ENCODE peak calls at places on chromosomes 1 and 21, in seven cellular contexts. O is Panc1, V is lower lobe of right lung, P is PC-3, Y is PC-9, T is AG04449, U is fibroblast of villous mesenchyme. D is an unnamed sample.

GRCh38 chr1:99645699-99646531 is at the start of gene PALMD:
- DNase-seq in O (no peak), V (peak), P (peak), Y (peak), T (no peak), U (no peak), D (no peak)

GRCh38 chr1:228307218-228308023 is 99.2 kb downstream of the TRIM11 start:
- DNase-seq in O (no peak), V (peak), P (no peak), Y (no peak), T (no peak), U (no peak), D (peak)

GRCh38 chr21:17679002-17679600 is 66.4 kb upstream of the BTG3 start:
- DNase-seq in O (peak), V (no peak), P (peak), Y (no peak), T (peak), U (peak), D (no peak)

GRCh38 chr1:175822575-175822974 is 79.2 kb upstream of the TNR start:
- DNase-seq in O (no peak), V (no peak), P (peak), Y (no peak), T (no peak), U (peak), D (no peak)

GRCh38 chr1:6352138-6352563 is 41.4 kb downstream of the ACOT7 start:
- DNase-seq in O (no peak), V (no peak), P (peak), Y (peak), T (no peak), U (no peak), D (no peak)

GRCh38 chr1:120133228-120133927 is 42.9 kb downstream of the SEC22B start:
- DNase-seq in O (no peak), V (no peak), P (no peak), Y (no peak), T (no peak), U (no peak), D (no peak)

GRCh38 chr1:234607091-234608025 is 2.6 kb downstream of the IRF2BP2 start:
- DNase-seq in O (no peak), V (peak), P (peak), Y (no peak), T (no peak), U (peak), D (no peak)

GRCh38 chr1:38028105-38028591 is 15.6 kb downstream of the UTP11 start:
- DNase-seq in O (no peak), V (no peak), P (peak), Y (no peak), T (no peak), U (no peak), D (no peak)

GRCh38 chr21:36922861-36923260 is 43.6 kb downstream of the HLCS start:
- DNase-seq in O (no peak), V (no peak), P (no peak), Y (no peak), T (no peak), U (no peak), D (no peak)

GRCh38 chr1:155071701-155072100 is 6.9 kb upstream of the EFNA3 start:
- DNase-seq in O (no peak), V (no peak), P (no peak), Y (no peak), T (no peak), U (no peak), D (no peak)

GRCh38 chr1:30822966-30823581 is 65.5 kb upstream of the LAPTM5 start:
- DNase-seq in O (no peak), V (no peak), P (peak), Y (peak), T (no peak), U (no peak), D (no peak)

GRCh38 chr1:63887809-63888208 is 114.0 kb downstream of the ROR1 start:
- DNase-seq in O (no peak), V (no peak), P (no peak), Y (no peak), T (no peak), U (no peak), D (no peak)

GRCh38 chr1:62962794-62963776 is 179.2 kb downstream of the ATG4C start:
- DNase-seq in O (peak), V (no peak), P (peak), Y (peak), T (no peak), U (peak), D (no peak)

GRCh38 chr1:230743874-230744273 is 3.3 kb upstream of the CAPN9 start:
- DNase-seq in O (no peak), V (no peak), P (no peak), Y (no peak), T (no peak), U (no peak), D (peak)

GRCh38 chr1:36330940-36331339 is 7.5 kb upstream of the EVA1B start:
- DNase-seq in O (no peak), V (no peak), P (no peak), Y (no peak), T (no peak), U (no peak), D (no peak)

GRCh38 chr21:34008618-34009017 is 64.8 kb upstream of the MRPS6 start:
- DNase-seq in O (no peak), V (no peak), P (no peak), Y (no peak), T (no peak), U (peak), D (no peak)

GRCh38 chr1:30684259-30684658 is 39.1 kb downstream of the MATN1 start:
- DNase-seq in O (no peak), V (no peak), P (no peak), Y (no peak), T (no peak), U (no peak), D (no peak)

DNA sequence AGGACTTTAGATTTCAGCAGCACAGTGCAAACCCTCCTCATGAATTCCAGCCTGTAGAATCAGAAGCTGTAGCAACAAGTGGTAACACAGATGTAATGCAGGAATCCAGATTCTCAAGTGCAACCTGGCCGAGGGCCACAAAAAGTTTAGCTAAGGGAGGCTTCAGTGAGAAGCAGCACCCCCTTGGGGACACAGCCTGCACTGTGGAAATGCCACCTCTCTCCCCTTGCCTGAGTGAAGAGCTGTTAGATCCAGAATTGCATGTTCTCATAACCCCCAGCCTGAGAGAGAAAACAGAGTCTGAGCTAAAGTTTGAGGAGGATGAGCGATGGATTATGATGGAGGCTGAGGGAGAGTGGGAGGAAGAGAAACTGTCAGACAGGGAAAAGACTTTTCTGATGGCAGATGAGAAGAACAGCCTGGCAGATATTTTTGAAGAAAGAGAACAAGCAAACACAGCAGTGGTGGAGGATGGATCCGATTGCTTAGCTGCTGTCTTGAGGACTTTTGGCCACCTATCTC is 80.5 kb upstream of the BMP8A start:
- DNase-seq in O (no peak), V (peak), P (peak), Y (peak), T (peak), U (peak), D (peak)
- H3K4me3 ChIP-seq in O (peak), V (peak), P (peak), Y (peak), T (peak), U (peak), D (peak)

DNA sequence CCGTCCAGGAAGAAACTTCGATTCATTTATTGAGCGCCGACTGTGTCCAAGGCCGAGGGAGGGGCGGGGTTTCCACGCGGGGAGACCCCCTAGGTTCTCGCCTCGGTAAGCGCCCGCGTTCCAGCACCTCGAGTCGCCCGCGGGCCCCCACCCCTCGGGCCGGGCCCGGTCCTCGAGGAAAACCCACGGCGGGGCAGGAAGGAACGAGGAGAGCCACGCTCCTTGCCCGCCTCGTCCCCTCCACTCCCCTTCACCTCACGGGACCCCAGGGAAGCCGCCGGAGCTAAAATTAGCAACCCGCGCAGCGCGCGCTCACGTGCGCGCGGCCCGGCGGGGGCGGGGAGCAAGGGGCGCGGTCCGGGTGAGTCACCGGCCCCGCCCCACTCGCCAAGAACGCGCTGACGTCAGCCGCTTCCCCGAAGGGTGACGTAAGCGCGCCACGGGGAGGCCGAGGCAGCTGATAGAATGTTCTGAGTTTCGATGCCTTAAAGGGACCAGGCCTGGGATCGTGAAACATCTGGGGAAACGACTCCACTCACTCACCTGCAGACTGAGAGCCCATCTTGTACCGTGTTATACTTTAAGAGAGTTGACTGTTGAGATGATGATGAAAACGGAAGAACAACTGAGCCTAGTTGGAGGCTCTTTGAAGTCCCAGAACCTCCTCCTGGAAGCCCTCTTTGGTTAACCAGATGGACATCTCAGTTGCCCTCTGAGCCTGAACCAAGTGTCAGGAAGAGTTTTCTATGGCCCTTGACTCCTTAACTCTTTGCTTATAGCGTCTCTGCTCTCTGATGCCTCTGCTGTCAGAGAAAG is 49.7 kb upstream of the ATF3 start:
- DNase-seq in O (peak), V (peak), P (peak), Y (peak), T (peak), U (peak), D (peak)
- TF ChIP-seq CTCF in O (no peak), V (no peak), P (peak), Y (no peak), T (no peak), U (no peak), D (no peak)

GRCh38 chr21:41477641-41478318 is 30.2 kb downstream of the TMPRSS2 start:
- DNase-seq in O (no peak), V (no peak), P (no peak), Y (peak), T (no peak), U (no peak), D (no peak)
- H3K4me3 ChIP-seq in O (no peak), V (no peak), P (no peak), Y (no peak), T (no peak), U (no peak), D (no peak)

GRCh38 chr1:83860506-83861221 is 138.3 kb downstream of the TTLL7 start:
- DNase-seq in O (peak), V (peak), P (peak), Y (peak), T (no peak), U (peak), D (peak)

GRCh38 chr1:83856381-83856780 is 142.6 kb downstream of the TTLL7 start:
- DNase-seq in O (no peak), V (no peak), P (no peak), Y (no peak), T (no peak), U (no peak), D (no peak)

GRCh38 chr1:83854456-83854855 is 144.5 kb downstream of the TTLL7 start:
- DNase-seq in O (no peak), V (no peak), P (no peak), Y (no peak), T (no peak), U (no peak), D (no peak)

GRCh38 chr1:83857705-83858104 is 141.2 kb downstream of the TTLL7 start:
- DNase-seq in O (no peak), V (no peak), P (no peak), Y (no peak), T (no peak), U (no peak), D (no peak)

DNA sequence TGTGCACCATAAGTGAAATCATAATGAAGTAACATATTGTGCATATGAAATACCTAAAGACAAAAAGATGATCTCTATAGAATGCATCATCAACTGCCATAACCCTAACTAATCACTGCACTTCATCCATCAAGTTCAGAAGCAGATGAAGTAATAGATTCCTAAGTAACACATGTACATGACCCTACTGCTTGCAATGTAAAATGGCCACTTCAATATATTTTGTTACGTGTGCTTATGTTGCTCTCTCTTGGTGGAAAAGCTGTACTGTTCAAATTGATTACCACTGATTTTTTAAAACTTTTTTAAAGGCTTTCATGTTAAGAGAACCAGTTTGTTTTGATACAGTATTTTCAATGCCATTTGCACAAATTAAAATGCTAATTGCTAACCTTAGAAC is 141.8 kb downstream of the TTLL7 start:
- DNase-seq in O (no peak), V (no peak), P (no peak), Y (no peak), T (no peak), U (peak), D (no peak)
- TF ChIP-seq CTCF in O (peak), V (no peak), P (peak), Y (peak), T (no peak), U (peak), D (no peak)

DNA sequence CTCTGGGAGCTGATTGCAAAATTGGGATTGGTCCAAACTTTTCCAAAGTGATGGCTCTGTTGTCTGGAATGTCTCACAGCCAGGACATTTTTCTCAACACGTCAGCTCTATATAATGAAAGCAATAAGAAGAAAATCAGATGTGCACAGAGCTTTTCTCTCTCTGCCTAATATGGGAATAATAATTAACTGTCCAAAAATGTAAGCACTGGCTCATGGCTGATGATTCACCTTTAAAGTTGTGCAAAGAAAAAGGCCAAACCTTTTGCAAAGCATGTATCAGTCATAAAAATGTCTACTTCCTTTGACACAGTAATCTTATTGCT is 30.4 kb downstream of the ZNF281 start:
- DNase-seq in O (peak), V (no peak), P (peak), Y (no peak), T (peak), U (peak), D (no peak)
- H3K4me3 ChIP-seq in O (no peak), V (no peak), P (peak), Y (no peak), T (no peak), U (peak), D (no peak)

GRCh38 chr1:101438359-101438758 is 201.5 kb downstream of the S1PR1 start:
- DNase-seq in O (peak), V (no peak), P (peak), Y (no peak), T (no peak), U (peak), D (no peak)
- TF ChIP-seq CTCF in O (no peak), V (no peak), P (peak), Y (peak), T (no peak), U (peak), D (no peak)

GRCh38 chr1:172146149-172146850 is 274.2 kb upstream of the C1orf105 start:
- DNase-seq in O (no peak), V (no peak), P (peak), Y (no peak), T (no peak), U (peak), D (no peak)
- H3K4me3 ChIP-seq in O (no peak), V (no peak), P (no peak), Y (no peak), T (no peak), U (no peak), D (no peak)

GRCh38 chr21:38699048-38699447 is 106.7 kb upstream of the ETS2 start:
- DNase-seq in O (no peak), V (no peak), P (no peak), Y (no peak), T (no peak), U (no peak), D (no peak)
- TF ChIP-seq CTCF in O (peak), V (no peak), P (peak), Y (peak), T (peak), U (peak), D (no peak)

D was measured in coronary artery.